ENCODE peak calls at places on chromosome X, in four cellular contexts. N is H1, Z is HepG2, B is K562. E is an unnamed sample.

GRCh38 chrX:15751160-15751819 is 13.2 kb downstream of the CA5B start:
- DNase-seq in N (no peak), Z (no peak), B (no peak), E (peak)

GRCh38 chrX:67998540-67998939 is 434.8 kb downstream of the OPHN1 start:
- DNase-seq in N (no peak), Z (no peak), B (no peak), E (no peak)

GRCh38 chrX:75278991-75279390 is 5.1 kb downstream of the UPRT start:
- DNase-seq in N (no peak), Z (no peak), B (no peak), E (no peak)

GRCh38 chrX:71637253-71637618 is 18.9 kb upstream of the CXCR3 start:
- DNase-seq in N (no peak), Z (no peak), B (no peak), E (no peak)

GRCh38 chrX:154516655-154517100 is 646 bp upstream of the FAM3A start:
- DNase-seq in N (no peak), Z (no peak), B (no peak), E (no peak)

GRCh38 chrX:151762802-151763201 is 28.3 kb downstream of the CNGA2 start:
- DNase-seq in N (no peak), Z (no peak), B (peak), E (no peak)

GRCh38 chrX:70089575-70090297 is 27.5 kb downstream of the OTUD6A start:
- DNase-seq in N (no peak), Z (no peak), B (no peak), E (no peak)

GRCh38 chrX:119871245-119871598 is 311 bp downstream of the RNF113A start:
- DNase-seq in N (no peak), Z (no peak), B (no peak), E (no peak)

GRCh38 chrX:153226344-153227190 is 47.5 kb downstream of the MAGEA1 start:
- DNase-seq in N (peak), Z (no peak), B (peak), E (no peak)

GRCh38 chrX:147935156-147935758 is 23.5 kb downstream of the FMR1 start:
- DNase-seq in N (no peak), Z (no peak), B (no peak), E (no peak)

GRCh38 chrX:79078114-79078513 is 66.4 kb upstream of the GPR174 start:
- DNase-seq in N (no peak), Z (no peak), B (no peak), E (no peak)

GRCh38 chrX:23980063-23980462 is 46.9 kb downstream of the KLHL15 start:
- DNase-seq in N (no peak), Z (no peak), B (no peak), E (no peak)

GRCh38 chrX:110806145-110806544 is 10.5 kb upstream of the CHRDL1 start:
- DNase-seq in N (no peak), Z (no peak), B (no peak), E (no peak)

GRCh38 chrX:113675278-113675677 is 834.6 kb upstream of the AMOT start:
- DNase-seq in N (no peak), Z (no peak), B (no peak), E (no peak)

GRCh38 chrX:101993335-101993734 is 61.5 kb upstream of the ZMAT1 start:
- DNase-seq in N (no peak), Z (no peak), B (no peak), E (no peak)

GRCh38 chrX:21487832-21488231 is 113.6 kb downstream of the CNKSR2 start:
- DNase-seq in N (no peak), Z (peak), B (no peak), E (peak)

GRCh38 chrX:110066488-110067225 is 63.7 kb downstream of the TMEM164 start:
- DNase-seq in N (no peak), Z (no peak), B (no peak), E (no peak)

GRCh38 chrX:41245641-41246040 is 88.3 kb upstream of the DDX3X start:
- DNase-seq in N (no peak), Z (no peak), B (no peak), E (no peak)

GRCh38 chrX:103610282-103610681 is 2.5 kb downstream of the TCEAL3 start:
- DNase-seq in N (no peak), Z (no peak), B (no peak), E (no peak)

GRCh38 chrX:103614999-103615398 is 7.2 kb downstream of the TCEAL3 start:
- DNase-seq in N (no peak), Z (no peak), B (no peak), E (no peak)

GRCh38 chrX:103615781-103616180 is 8.0 kb downstream of the TCEAL3 start:
- DNase-seq in N (no peak), Z (no peak), B (no peak), E (no peak)

GRCh38 chrX:103616676-103617186 is 9.0 kb downstream of the TCEAL3 start:
- DNase-seq in N (no peak), Z (no peak), B (no peak), E (no peak)

DNA sequence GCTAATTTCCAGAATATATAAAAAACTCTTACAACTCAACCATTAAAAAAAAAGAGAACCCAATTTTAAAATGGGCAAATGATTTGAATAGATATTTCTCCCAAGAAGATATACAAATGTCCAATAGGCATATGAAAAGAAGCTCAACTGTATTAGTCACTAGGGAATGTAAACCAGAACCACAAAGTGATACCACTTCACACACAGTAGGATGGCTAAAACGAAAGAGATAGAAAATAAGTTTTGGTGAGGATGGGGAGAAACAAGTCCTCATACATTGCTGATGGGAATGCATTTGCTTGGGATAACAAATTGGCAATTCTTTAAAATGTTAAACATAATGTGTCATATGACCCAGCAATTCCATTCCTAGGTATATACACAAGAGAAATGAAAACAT is 5.6 kb downstream of the TCEAL3 start:
- DNase-seq in N (no peak), Z (no peak), B (no peak), E (no peak)
- TF ChIP-seq PHF8 in N (no peak), Z (no peak), B (no peak), E (no peak)

GRCh38 chrX:107818900-107819521 is 6.7 kb upstream of the MID2 start:
- DNase-seq in N (no peak), Z (no peak), B (peak), E (no peak)
- TF ChIP-seq PHF8 in N (no peak), Z (no peak), B (no peak), E (no peak)

DNA sequence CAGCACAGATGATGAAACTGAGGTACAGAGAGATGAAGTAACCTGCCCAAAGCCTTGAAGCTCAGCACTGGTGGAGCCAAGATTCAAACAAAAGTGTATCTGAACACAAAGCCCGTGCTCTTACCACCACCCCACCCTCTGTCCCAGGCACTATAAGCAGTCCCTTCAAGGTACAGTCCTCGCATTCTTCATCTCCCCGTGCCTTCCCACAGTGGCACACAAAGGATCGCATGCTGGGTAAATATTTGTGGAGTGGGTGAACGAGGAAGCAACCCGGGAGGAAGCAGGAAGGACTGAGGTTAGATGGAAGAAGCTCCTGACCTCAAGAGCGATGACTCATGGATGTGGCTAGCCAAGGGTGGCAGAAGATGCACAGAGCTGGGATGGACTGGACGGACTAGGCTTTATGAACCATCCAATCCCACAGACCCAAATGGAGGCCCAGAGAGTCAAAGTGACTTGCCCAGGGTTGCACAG is 18.4 kb downstream of the IQSEC2 start:
- DNase-seq in N (no peak), Z (no peak), B (peak), E (peak)
- TF ChIP-seq PHF8 in N (no peak), Z (no peak), B (no peak), E (no peak)

GRCh38 chrX:107207089-107207488 is 678 bp downstream of the DNAAF6 start:
- DNase-seq in N (no peak), Z (no peak), B (peak), E (no peak)
- TF ChIP-seq PHF8 in N (no peak), Z (no peak), B (no peak), E (no peak)

GRCh38 chrX:97968376-97969104 is 1084.8 kb downstream of the RPA4 start:
- DNase-seq in N (no peak), Z (no peak), B (no peak), E (no peak)
- TF ChIP-seq PHF8 in N (no peak), Z (no peak), B (no peak), E (no peak)

E was measured in A549.